ENCODE peak calls at places on chromosomes 5 and 9, in eight cellular contexts. B, O, R, C, N, W, U and S are unnamed samples.

GRCh38 chr5:168014423-168014822 is 277.0 kb upstream of the WWC1 start:
- DNase-seq in B (no peak), O (no peak), R (no peak), C (no peak), N (no peak), W (no peak), U (no peak), S (no peak)

GRCh38 chr5:23977996-23978395 is 470.6 kb downstream of the PRDM9 start:
- DNase-seq in B (peak; percentile 32), O (no peak), R (no peak), C (no peak), N (no peak), W (peak; percentile 9), U (no peak), S (peak; percentile 16)

GRCh38 chr5:169701910-169702451 is 64.9 kb downstream of the DOCK2 start:
- DNase-seq in B (no peak), O (peak; percentile 67), R (no peak), C (no peak), N (peak; percentile 64), W (no peak), U (no peak), S (no peak)

GRCh38 chr9:131886839-131887238 is 147.0 kb upstream of the RAPGEF1 start:
- DNase-seq in B (no peak), O (no peak), R (no peak), C (no peak), N (peak; percentile 30), W (no peak), U (no peak), S (no peak)

GRCh38 chr9:73132034-73132776 is 19.5 kb upstream of the ANXA1 start:
- DNase-seq in B (peak; percentile 81), O (peak; percentile 88), R (peak; percentile 33), C (peak; percentile 44), N (peak; percentile 85), W (peak; percentile 69), U (peak; percentile 52), S (peak; percentile 86)

GRCh38 chr9:34254141-34254913 is 74.7 kb downstream of the KIF24 start:
- DNase-seq in B (no peak), O (no peak), R (no peak), C (peak; percentile 35), N (peak; percentile 90), W (peak; percentile 31), U (no peak), S (no peak)

GRCh38 chr9:38707885-38708640 is 11.9 kb downstream of the FAM240B start:
- DNase-seq in B (no peak), O (no peak), R (no peak), C (no peak), N (no peak), W (peak; percentile 17), U (no peak), S (no peak)

GRCh38 chr5:150142800-150143724 is 12.6 kb downstream of the PDGFRB start:
- DNase-seq in B (no peak), O (peak; percentile 84), R (no peak), C (peak; percentile 57), N (peak; percentile 95), W (peak; percentile 55), U (no peak), S (no peak)

GRCh38 chr9:84736076-84736475 is 66.5 kb downstream of the NTRK2 start:
- DNase-seq in B (no peak), O (no peak), R (no peak), C (no peak), N (no peak), W (no peak), U (no peak), S (no peak)

GRCh38 chr5:149310947-149311675 is 34.2 kb upstream of the GRPEL2 start:
- DNase-seq in B (peak; percentile 12), O (peak; percentile 85), R (no peak), C (no peak), N (peak; percentile 32), W (no peak), U (no peak), S (peak; percentile 10)

GRCh38 chr9:116027096-116027495 is 126.5 kb upstream of the PAPPA start:
- DNase-seq in B (no peak), O (no peak), R (no peak), C (no peak), N (peak; percentile 63), W (no peak), U (no peak), S (no peak)

GRCh38 chr9:38090170-38090569 is 21.1 kb upstream of the SHB start:
- DNase-seq in B (no peak), O (peak; percentile 36), R (no peak), C (no peak), N (no peak), W (no peak), U (no peak), S (no peak)